ENCODE peak calls at places on chromosomes 13 and 19, in five cellular contexts. One of them, this sample, is unnamed.

GRCh38 chr13:90415902-90416301 is 931.6 kb upstream of the MIR17HG start:
- DNase-seq in suprapubic skin: no peak
- DNase-seq in upper lobe of left lung: no peak
- DNase-seq in transverse colon: no peak
- DNase-seq in breast epithelium: no peak
- DNase-seq in this sample: no peak

GRCh38 chr13:32211788-32212187 is 103.4 kb downstream of the ZAR1L start:
- DNase-seq in suprapubic skin: no peak
- DNase-seq in upper lobe of left lung: no peak
- DNase-seq in transverse colon: no peak
- DNase-seq in breast epithelium: no peak
- DNase-seq in this sample: peak; percentile 87

GRCh38 chr19:12364391-12365093 is 941 bp downstream of the ZNF442 start:
- DNase-seq in suprapubic skin: peak; percentile 83
- DNase-seq in upper lobe of left lung: no peak
- DNase-seq in transverse colon: peak; percentile 15
- DNase-seq in breast epithelium: no peak
- DNase-seq in this sample: no peak

GRCh38 chr19:2561221-2561620 is 85.3 kb downstream of the GADD45B start:
- DNase-seq in suprapubic skin: no peak
- DNase-seq in upper lobe of left lung: no peak
- DNase-seq in transverse colon: no peak
- DNase-seq in breast epithelium: no peak
- DNase-seq in this sample: no peak

GRCh38 chr19:31534786-31535185 is 185.6 kb upstream of the TSHZ3 start:
- DNase-seq in suprapubic skin: peak; percentile 66
- DNase-seq in upper lobe of left lung: peak; percentile 37
- DNase-seq in transverse colon: no peak
- DNase-seq in breast epithelium: no peak
- DNase-seq in this sample: peak; percentile 78

GRCh38 chr13:86960876-86961275 is 710.3 kb upstream of the SLITRK5 start:
- DNase-seq in suprapubic skin: no peak
- DNase-seq in upper lobe of left lung: no peak
- DNase-seq in transverse colon: no peak
- DNase-seq in breast epithelium: no peak
- DNase-seq in this sample: no peak

GRCh38 chr13:96792736-96793444 is 201.4 kb downstream of the OXGR1 start:
- DNase-seq in suprapubic skin: no peak
- DNase-seq in upper lobe of left lung: no peak
- DNase-seq in transverse colon: no peak
- DNase-seq in breast epithelium: no peak
- DNase-seq in this sample: no peak

GRCh38 chr13:54536112-54536511 is 1507.5 kb downstream of the OLFM4 start:
- DNase-seq in suprapubic skin: no peak
- DNase-seq in upper lobe of left lung: no peak
- DNase-seq in transverse colon: no peak
- DNase-seq in breast epithelium: no peak
- DNase-seq in this sample: no peak

GRCh38 chr13:27968316-27969072 is 621 bp downstream of the CDX2 start:
- DNase-seq in suprapubic skin: peak; percentile 55
- DNase-seq in upper lobe of left lung: peak; percentile 79
- DNase-seq in transverse colon: no peak
- DNase-seq in breast epithelium: no peak
- DNase-seq in this sample: no peak

GRCh38 chr13:109010912-109011311 is 381.5 kb downstream of the MYO16 start:
- DNase-seq in suprapubic skin: no peak
- DNase-seq in upper lobe of left lung: no peak
- DNase-seq in transverse colon: no peak
- DNase-seq in breast epithelium: no peak
- DNase-seq in this sample: no peak

GRCh38 chr19:15869109-15869555 is 28.7 kb downstream of the CYP4F2 start:
- DNase-seq in suprapubic skin: no peak
- DNase-seq in upper lobe of left lung: no peak
- DNase-seq in transverse colon: peak; percentile 33
- DNase-seq in breast epithelium: peak; percentile 26
- DNase-seq in this sample: no peak

GRCh38 chr19:42057856-42058255 is 12.2 kb downstream of the GRIK5 start:
- DNase-seq in suprapubic skin: no peak
- DNase-seq in upper lobe of left lung: no peak
- DNase-seq in transverse colon: no peak
- DNase-seq in breast epithelium: no peak
- DNase-seq in this sample: no peak

GRCh38 chr13:19959141-19959830 is 759 bp downstream of the ZMYM2 start:
- DNase-seq in suprapubic skin: peak; percentile 84
- DNase-seq in upper lobe of left lung: peak; percentile 92
- DNase-seq in transverse colon: peak; percentile 61
- DNase-seq in breast epithelium: peak; percentile 30
- DNase-seq in this sample: no peak

GRCh38 chr13:99995104-99995502 is 13.5 kb downstream of the ZIC2 start:
- DNase-seq in suprapubic skin: no peak
- DNase-seq in upper lobe of left lung: no peak
- DNase-seq in transverse colon: no peak
- DNase-seq in breast epithelium: no peak
- DNase-seq in this sample: no peak

GRCh38 chr13:20960663-20961309 is 58.2 kb upstream of the XPO4 start:
- DNase-seq in suprapubic skin: peak; percentile 67
- DNase-seq in upper lobe of left lung: no peak
- DNase-seq in transverse colon: peak; percentile 30
- DNase-seq in breast epithelium: no peak
- DNase-seq in this sample: no peak

GRCh38 chr19:35126624-35126959 is 8.3 kb downstream of the LGI4 start:
- DNase-seq in suprapubic skin: no peak
- DNase-seq in upper lobe of left lung: peak; percentile 79
- DNase-seq in transverse colon: no peak
- DNase-seq in breast epithelium: no peak
- DNase-seq in this sample: no peak

GRCh38 chr13:30743319-30744055 is 8.1 kb downstream of the ALOX5AP start:
- DNase-seq in suprapubic skin: no peak
- DNase-seq in upper lobe of left lung: no peak
- DNase-seq in transverse colon: peak; percentile 37
- DNase-seq in breast epithelium: peak; percentile 73
- DNase-seq in this sample: no peak

GRCh38 chr19:16143399-16144215 is at the start of gene HSH2D:
- DNase-seq in suprapubic skin: no peak
- DNase-seq in upper lobe of left lung: peak; percentile 90
- DNase-seq in transverse colon: peak; percentile 96
- DNase-seq in breast epithelium: peak; percentile 54
- DNase-seq in this sample: no peak

GRCh38 chr19:10884273-10884672 is 12.9 kb downstream of the CARM1 start:
- DNase-seq in suprapubic skin: no peak
- DNase-seq in upper lobe of left lung: no peak
- DNase-seq in transverse colon: peak; percentile 30
- DNase-seq in breast epithelium: no peak
- DNase-seq in this sample: no peak

GRCh38 chr13:40922437-40923040 is 96.6 kb downstream of the ELF1 start:
- DNase-seq in suprapubic skin: no peak
- DNase-seq in upper lobe of left lung: peak; percentile 80
- DNase-seq in transverse colon: peak; percentile 61
- DNase-seq in breast epithelium: no peak
- DNase-seq in this sample: no peak

GRCh38 chr19:34513767-34514166 is 32.2 kb downstream of the WTIP start:
- DNase-seq in suprapubic skin: no peak
- DNase-seq in upper lobe of left lung: no peak
- DNase-seq in transverse colon: no peak
- DNase-seq in breast epithelium: no peak
- DNase-seq in this sample: no peak

GRCh38 chr13:50577806-50578205 is 265.7 kb downstream of the DLEU7 start:
- DNase-seq in suprapubic skin: no peak
- DNase-seq in upper lobe of left lung: no peak
- DNase-seq in transverse colon: no peak
- DNase-seq in breast epithelium: no peak
- DNase-seq in this sample: no peak

GRCh38 chr13:95643814-95644598 is 500 bp downstream of the DZIP1 start:
- DNase-seq in suprapubic skin: no peak
- DNase-seq in upper lobe of left lung: peak; percentile 87
- DNase-seq in transverse colon: no peak
- DNase-seq in breast epithelium: no peak
- DNase-seq in this sample: no peak

GRCh38 chr19:3061214-3062161 is 807 bp downstream of the TLE5 start:
- DNase-seq in suprapubic skin: no peak
- DNase-seq in upper lobe of left lung: peak; percentile 92
- DNase-seq in transverse colon: peak; percentile 76
- DNase-seq in breast epithelium: no peak
- DNase-seq in this sample: no peak

GRCh38 chr19:50488795-50489194 is 12.1 kb upstream of the GARIN5A start:
- DNase-seq in suprapubic skin: no peak
- DNase-seq in upper lobe of left lung: no peak
- DNase-seq in transverse colon: no peak
- DNase-seq in breast epithelium: no peak
- DNase-seq in this sample: no peak

GRCh38 chr19:38655148-38655824 is 7.8 kb downstream of the ACTN4 start:
- DNase-seq in suprapubic skin: no peak
- DNase-seq in upper lobe of left lung: no peak
- DNase-seq in transverse colon: no peak
- DNase-seq in breast epithelium: no peak
- DNase-seq in this sample: no peak

GRCh38 chr13:97659602-97660001 is 225.6 kb downstream of the RAP2A start:
- DNase-seq in suprapubic skin: no peak
- DNase-seq in upper lobe of left lung: no peak
- DNase-seq in transverse colon: no peak
- DNase-seq in breast epithelium: no peak
- DNase-seq in this sample: no peak

GRCh38 chr13:93875527-93875926 is 604.0 kb downstream of the DCT start:
- DNase-seq in suprapubic skin: no peak
- DNase-seq in upper lobe of left lung: no peak
- DNase-seq in transverse colon: no peak
- DNase-seq in breast epithelium: no peak
- DNase-seq in this sample: no peak

GRCh38 chr13:35720290-35720689 is 243.8 kb upstream of the MAB21L1 start:
- DNase-seq in suprapubic skin: no peak
- DNase-seq in upper lobe of left lung: no peak
- DNase-seq in transverse colon: no peak
- DNase-seq in breast epithelium: no peak
- DNase-seq in this sample: no peak

GRCh38 chr19:47306303-47306702 is 3.4 kb upstream of the C5AR1 start:
- DNase-seq in suprapubic skin: no peak
- DNase-seq in upper lobe of left lung: no peak
- DNase-seq in transverse colon: no peak
- DNase-seq in breast epithelium: no peak
- DNase-seq in this sample: no peak
- TF ChIP-seq POLR2A in suprapubic skin: no peak
- TF ChIP-seq POLR2A in upper lobe of left lung: no peak
- TF ChIP-seq POLR2A in transverse colon: no peak
- TF ChIP-seq POLR2A in breast epithelium: no peak
- TF ChIP-seq POLR2A in this sample: no peak

GRCh38 chr19:9139609-9140158 is 513 bp upstream of the ZNF317 start:
- DNase-seq in suprapubic skin: no peak
- DNase-seq in upper lobe of left lung: no peak
- DNase-seq in transverse colon: no peak
- DNase-seq in breast epithelium: no peak
- DNase-seq in this sample: no peak
- H3K27ac ChIP-seq in suprapubic skin: no peak overlapping the region
- H3K27ac ChIP-seq in upper lobe of left lung: peak overlapping the region; percentile 90
- H3K27ac ChIP-seq in transverse colon: peak overlapping the region; percentile 92
- H3K27ac ChIP-seq in breast epithelium: peak overlapping the region; percentile 93
- H3K27ac ChIP-seq in this sample: peak overlapping the region; percentile 88

DNA sequence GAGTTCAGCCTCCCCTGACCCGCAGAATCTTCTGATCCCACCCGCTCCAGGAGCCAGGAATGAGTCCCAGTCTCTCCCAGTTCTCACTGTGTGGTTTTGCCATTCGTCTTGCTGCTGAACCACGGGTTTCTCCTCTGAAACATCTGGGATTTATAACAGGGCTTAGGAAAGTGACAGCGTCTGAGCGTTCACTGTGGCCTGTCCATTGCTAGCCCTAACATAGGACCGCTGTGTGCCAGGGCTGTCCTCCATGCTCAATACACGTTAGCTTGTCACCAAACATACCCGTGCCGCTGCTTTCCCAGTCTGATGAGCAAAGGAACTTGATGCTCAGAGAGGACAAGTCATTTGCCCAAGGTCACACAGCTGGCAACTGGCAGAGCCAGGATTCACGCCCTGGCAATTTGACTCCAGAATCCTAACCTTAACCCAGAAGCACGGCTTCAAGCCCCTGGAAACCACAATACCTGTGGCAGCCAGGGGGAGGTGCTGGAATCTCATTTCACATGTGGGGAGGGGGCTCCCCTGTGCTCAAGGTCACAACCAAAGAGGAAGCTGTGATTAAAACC is 1.1 kb upstream of the APOE start:
- DNase-seq in suprapubic skin: no peak
- DNase-seq in upper lobe of left lung: no peak
- DNase-seq in transverse colon: no peak
- DNase-seq in breast epithelium: no peak
- DNase-seq in this sample: no peak
- TF ChIP-seq POLR2AphosphoS5 in suprapubic skin: no peak
- TF ChIP-seq POLR2AphosphoS5 in upper lobe of left lung: no peak
- TF ChIP-seq POLR2AphosphoS5 in transverse colon: no peak
- TF ChIP-seq POLR2AphosphoS5 in breast epithelium: peak; percentile 11
- TF ChIP-seq POLR2AphosphoS5 in this sample: peak; percentile 7

DNA sequence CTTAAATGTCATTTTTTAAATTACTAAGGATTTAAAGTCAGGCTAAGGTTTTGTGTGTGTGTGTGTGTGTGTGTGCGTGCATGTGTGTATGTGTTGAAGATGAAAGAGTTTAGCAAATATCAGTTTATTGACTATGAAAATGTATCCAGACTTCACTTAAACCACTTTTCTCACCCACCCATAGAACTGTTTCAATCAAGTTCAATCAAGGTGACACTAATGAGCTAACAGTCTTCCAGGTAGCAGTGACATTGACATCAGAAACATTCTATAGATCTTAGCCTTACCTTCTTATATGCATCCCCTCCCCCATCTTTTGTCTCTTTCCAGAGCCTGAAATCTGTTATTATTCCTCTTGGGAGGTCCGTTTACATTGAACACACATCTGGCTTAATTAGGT is 480.3 kb upstream of the SGCG start:
- DNase-seq in suprapubic skin: no peak
- DNase-seq in upper lobe of left lung: no peak
- DNase-seq in transverse colon: no peak
- DNase-seq in breast epithelium: no peak
- DNase-seq in this sample: no peak
- TF ChIP-seq POLR2A in suprapubic skin: no peak
- TF ChIP-seq POLR2A in upper lobe of left lung: no peak
- TF ChIP-seq POLR2A in transverse colon: no peak
- TF ChIP-seq POLR2A in breast epithelium: no peak
- TF ChIP-seq POLR2A in this sample: no peak

GRCh38 chr13:25177636-25178035 is 5.5 kb upstream of the AMER2 start:
- DNase-seq in suprapubic skin: no peak
- DNase-seq in upper lobe of left lung: no peak
- DNase-seq in transverse colon: no peak
- DNase-seq in breast epithelium: no peak
- DNase-seq in this sample: peak; percentile 85
- H3K27ac ChIP-seq in suprapubic skin: no peak overlapping the region
- H3K27ac ChIP-seq in upper lobe of left lung: no peak overlapping the region
- H3K27ac ChIP-seq in transverse colon: no peak overlapping the region
- H3K27ac ChIP-seq in breast epithelium: no peak overlapping the region
- H3K27ac ChIP-seq in this sample: no peak overlapping the region

This sample was measured in esophagus muscularis mucosa.